ENCODE peak calls at places on chromosomes 16 and 17, in ten cellular contexts. U is esophagus muscularis mucosa, B is IMR-90, V is transverse colon, T is right lobe of liver, D is endothelial cell of umbilical vein, F is tibial nerve, C is NB4, J is uterus, R is K562. M is an unnamed sample.

GRCh38 chr16:3235856-3236669 is 1.1 kb upstream of the ZNF200 start:
- DNase-seq in U (no peak), B (no peak), V (peak; percentile 48), T (peak; percentile 68), D (no peak), F (no peak), C (peak; percentile 34), J (peak; percentile 37), R (peak; percentile 66), M (peak; percentile 21)

GRCh38 chr16:50947826-50948225 is 203.2 kb downstream of the SALL1 start:
- DNase-seq in U (no peak), B (no peak), V (no peak), T (no peak), D (no peak), F (no peak), C (no peak), J (no peak), R (no peak), M (no peak)

GRCh38 chr17:76683011-76683755 is 27.6 kb downstream of the MXRA7 start:
- DNase-seq in U (no peak), B (no peak), V (no peak), T (no peak), D (no peak), F (no peak), C (peak; percentile 40), J (no peak), R (peak; percentile 66), M (peak; percentile 26)

GRCh38 chr17:4806420-4806769 is 557 bp upstream of the PLD2 start:
- DNase-seq in U (no peak), B (no peak), V (peak; percentile 33), T (no peak), D (no peak), F (no peak), C (no peak), J (no peak), R (no peak), M (no peak)

GRCh38 chr16:525123-525519 is 2.4 kb upstream of the CAPN15 start:
- DNase-seq in U (no peak), B (no peak), V (no peak), T (no peak), D (no peak), F (no peak), C (no peak), J (no peak), R (no peak), M (no peak)

GRCh38 chr17:11598274-11599221 is at the start of gene DNAH9:
- DNase-seq in U (peak; percentile 98), B (no peak), V (peak; percentile 96), T (peak; percentile 97), D (no peak), F (peak; percentile 95), C (no peak), J (peak; percentile 99), R (peak; percentile 88), M (peak; percentile 50)

GRCh38 chr16:29698484-29699323 is 19.7 kb downstream of the QPRT start:
- DNase-seq in U (no peak), B (no peak), V (no peak), T (no peak), D (no peak), F (no peak), C (no peak), J (no peak), R (no peak), M (no peak)

GRCh38 chr16:21650517-21650916 is 1.9 kb downstream of the IGSF6 start:
- DNase-seq in U (no peak), B (no peak), V (no peak), T (no peak), D (no peak), F (peak; percentile 73), C (peak; percentile 89), J (no peak), R (no peak), M (no peak)

GRCh38 chr17:54941285-54941684 is 27.2 kb downstream of the COX11 start:
- DNase-seq in U (no peak), B (no peak), V (no peak), T (no peak), D (no peak), F (no peak), C (no peak), J (no peak), R (no peak), M (no peak)

GRCh38 chr17:50148226-50149098 is 2.0 kb downstream of the PPP1R9B start:
- DNase-seq in U (no peak), B (peak; percentile 39), V (peak; percentile 78), T (peak; percentile 86), D (no peak), F (peak; percentile 54), C (peak; percentile 95), J (peak; percentile 50), R (peak; percentile 62), M (peak; percentile 52)

GRCh38 chr16:23976091-23977001 is 140.6 kb downstream of the PRKCB start:
- DNase-seq in U (no peak), B (no peak), V (no peak), T (no peak), D (no peak), F (no peak), C (peak; percentile 37), J (no peak), R (no peak), M (no peak)
- TF ChIP-seq POLR2A in U (no peak), B (no peak), V (no peak), T (no peak), D (no peak), F (no peak), C (no peak), J (no peak), R (no peak), M (no peak)

GRCh38 chr17:7667616-7668406 is 17.1 kb downstream of the ATP1B2 start:
- DNase-seq in U (no peak), B (no peak), V (no peak), T (no peak), D (no peak), F (no peak), C (no peak), J (no peak), R (no peak), M (no peak)
- TF ChIP-seq POLR2A in U (no peak), B (no peak), V (no peak), T (no peak), D (no peak), F (no peak), C (no peak), J (no peak), R (no peak), M (no peak)

GRCh38 chr16:66728117-66728787 is 23.2 kb downstream of the DYNC1LI2 start:
- DNase-seq in U (no peak), B (peak; percentile 67), V (peak; percentile 22), T (no peak), D (peak; percentile 70), F (no peak), C (peak; percentile 71), J (peak; percentile 31), R (peak; percentile 47), M (peak; percentile 74)
- TF ChIP-seq POLR2A in U (no peak), B (no peak), V (no peak), T (no peak), D (no peak), F (no peak), C (no peak), J (no peak), R (no peak), M (no peak)

GRCh38 chr17:62652251-62653001 is 25.0 kb downstream of the MRC2 start:
- DNase-seq in U (no peak), B (peak; percentile 75), V (peak; percentile 46), T (peak; percentile 86), D (peak; percentile 83), F (no peak), C (peak; percentile 91), J (no peak), R (no peak), M (no peak)
- TF ChIP-seq POLR2A in U (no peak), B (no peak), V (no peak), T (peak; percentile 75), D (no peak), F (no peak), C (peak; percentile 25), J (no peak), R (no peak), M (no peak)

DNA sequence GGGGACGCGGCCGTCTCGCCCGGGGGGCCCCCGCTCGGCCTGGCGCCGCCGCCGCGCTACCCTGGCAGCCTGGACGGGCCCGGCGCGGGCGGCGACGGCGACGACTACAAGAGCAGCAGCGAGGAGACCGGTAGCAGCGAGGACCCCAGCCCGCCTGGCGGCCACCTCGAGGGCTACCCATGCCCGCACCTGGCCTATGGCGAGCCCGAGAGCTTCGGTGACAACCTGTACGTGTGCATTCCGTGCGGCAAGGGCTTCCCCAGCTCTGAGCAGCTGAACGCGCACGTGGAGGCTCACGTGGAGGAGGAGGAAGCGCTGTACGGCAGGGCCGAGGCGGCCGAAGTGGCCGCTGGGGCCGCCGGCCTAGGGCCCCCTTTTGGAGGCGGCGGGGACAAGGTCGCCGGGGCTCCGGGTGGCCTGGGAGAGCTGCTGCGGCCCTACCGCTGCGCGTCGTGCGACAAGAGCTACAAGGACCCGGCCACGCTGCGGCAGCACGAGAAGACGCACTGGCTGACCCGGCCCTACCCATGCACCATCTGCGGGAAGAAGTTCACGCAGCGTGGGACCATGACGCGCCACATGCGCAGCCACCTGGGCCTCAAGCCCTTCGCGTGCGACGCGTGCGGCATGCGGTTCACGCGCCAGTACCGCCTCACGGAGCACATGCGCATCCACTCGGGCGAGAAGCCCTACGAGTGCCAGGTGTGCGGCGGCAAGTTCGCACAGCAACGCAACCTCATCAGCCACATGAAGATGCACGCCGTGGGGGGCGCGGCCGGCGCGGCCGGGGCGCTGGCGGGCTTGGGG is 3.0 kb downstream of the HIC1 start:
- DNase-seq in U (no peak), B (peak; percentile 49), V (no peak), T (no peak), D (no peak), F (no peak), C (no peak), J (no peak), R (no peak), M (peak; percentile 42)
- TF ChIP-seq POLR2A in U (no peak), B (no peak), V (no peak), T (no peak), D (no peak), F (no peak), C (no peak), J (no peak), R (no peak), M (no peak)